ENCODE peak calls at places on chromosome 4, in six cellular contexts. U is neural progenitor cell, E is HCT116, L is mammary epithelial cell, X is IMR-90, N is fibroblast of lung. Q is an unnamed sample.

GRCh38 chr4:8306511-8307021 is 37.0 kb downstream of the HTRA3 start:
- DNase-seq in U (no peak), E (no peak), L (no peak), X (no peak), N (no peak), Q (peak; percentile 55)

GRCh38 chr4:7978489-7978888 is 38.8 kb upstream of the AFAP1 start:
- DNase-seq in U (no peak), E (peak; percentile 47), L (peak; percentile 87), X (no peak), N (peak; percentile 60), Q (no peak)

GRCh38 chr4:2322801-2323200 is 60.9 kb upstream of the MXD4 start:
- DNase-seq in U (no peak), E (no peak), L (no peak), X (peak; percentile 50), N (no peak), Q (no peak)

GRCh38 chr4:82638479-82638878 is 76.7 kb upstream of the TMEM150C start:
- DNase-seq in U (no peak), E (no peak), L (no peak), X (no peak), N (no peak), Q (no peak)

GRCh38 chr4:105061136-105061696 is 85.5 kb upstream of the TET2 start:
- DNase-seq in U (peak; percentile 44), E (peak; percentile 28), L (peak; percentile 84), X (peak; percentile 5), N (peak; percentile 83), Q (peak; percentile 53)

GRCh38 chr4:130054895-130055294 is 958.9 kb downstream of the C4orf33 start:
- DNase-seq in U (no peak), E (no peak), L (no peak), X (no peak), N (no peak), Q (no peak)

GRCh38 chr4:140944539-140944938 is 188.4 kb upstream of the TBC1D9 start:
- DNase-seq in U (no peak), E (no peak), L (no peak), X (peak; percentile 66), N (peak; percentile 78), Q (no peak)

GRCh38 chr4:87126056-87126455 is 94.4 kb downstream of the KLHL8 start:
- DNase-seq in U (no peak), E (no peak), L (no peak), X (no peak), N (no peak), Q (no peak)

GRCh38 chr4:8639777-8640720 is 47.5 kb downstream of the CPZ start:
- DNase-seq in U (no peak), E (no peak), L (no peak), X (no peak), N (no peak), Q (no peak)

GRCh38 chr4:125750827-125751466 is 436.2 kb downstream of the FAT4 start:
- DNase-seq in U (peak; percentile 70), E (no peak), L (no peak), X (peak; percentile 54), N (peak; percentile 32), Q (peak; percentile 76)

GRCh38 chr4:166366012-166366411 is 493.0 kb downstream of the TLL1 start:
- DNase-seq in U (no peak), E (no peak), L (peak; percentile 60), X (no peak), N (no peak), Q (no peak)

GRCh38 chr4:65668201-65669007 is 1.9 kb downstream of the EPHA5 start:
- DNase-seq in U (peak; percentile 49), E (no peak), L (no peak), X (no peak), N (peak; percentile 71), Q (peak; percentile 62)

GRCh38 chr4:64584981-64585557 is 175.8 kb upstream of the TECRL start:
- DNase-seq in U (peak; percentile 70), E (peak; percentile 3), L (peak; percentile 11), X (peak; percentile 6), N (peak; percentile 36), Q (peak; percentile 59)

GRCh38 chr4:95409127-95409526 is 139.6 kb downstream of the UNC5C start:
- DNase-seq in U (no peak), E (no peak), L (peak; percentile 2), X (peak; percentile 18), N (peak; percentile 79), Q (no peak)

GRCh38 chr4:147015531-147015930 is 69.9 kb upstream of the TTC29 start:
- DNase-seq in U (no peak), E (no peak), L (no peak), X (no peak), N (no peak), Q (no peak)

GRCh38 chr4:16196482-16197393 is 29.5 kb downstream of the TAPT1 start:
- DNase-seq in U (peak; percentile 76), E (peak; percentile 38), L (peak; percentile 72), X (peak; percentile 65), N (peak; percentile 84), Q (peak; percentile 49)

GRCh38 chr4:15592799-15593198 is 62.4 kb downstream of the FBXL5 start:
- DNase-seq in U (no peak), E (no peak), L (no peak), X (no peak), N (no peak), Q (no peak)

GRCh38 chr4:140762202-140762601 is 6.0 kb upstream of the TBC1D9 start:
- DNase-seq in U (no peak), E (no peak), L (no peak), X (no peak), N (no peak), Q (no peak)

GRCh38 chr4:2353222-2354107 is 65.0 kb downstream of the ZFYVE28 start:
- DNase-seq in U (no peak), E (no peak), L (no peak), X (no peak), N (no peak), Q (peak; percentile 49)

GRCh38 chr4:151489462-151490203 is 80.7 kb downstream of the FHIP1A start:
- DNase-seq in U (peak; percentile 36), E (no peak), L (no peak), X (no peak), N (no peak), Q (peak; percentile 92)

GRCh38 chr4:166481739-166482138 is 608.7 kb downstream of the TLL1 start:
- DNase-seq in U (no peak), E (no peak), L (no peak), X (no peak), N (no peak), Q (no peak)

GRCh38 chr4:169626328-169627282 is 6.2 kb downstream of the CLCN3 start:
- DNase-seq in U (no peak), E (no peak), L (no peak), X (no peak), N (no peak), Q (no peak)

GRCh38 chr4:96599752-96600151 is 759.9 kb downstream of the PDHA2 start:
- DNase-seq in U (no peak), E (no peak), L (no peak), X (no peak), N (no peak), Q (no peak)

GRCh38 chr4:80367737-80368136 is 32.2 kb downstream of the CFAP299 start:
- DNase-seq in U (no peak), E (no peak), L (peak; percentile 54), X (peak; percentile 65), N (peak; percentile 39), Q (no peak)

GRCh38 chr4:7771541-7772507 is 167.8 kb downstream of the AFAP1 start:
- DNase-seq in U (no peak), E (no peak), L (no peak), X (no peak), N (no peak), Q (no peak)

GRCh38 chr4:3640587-3640962 is 108.4 kb upstream of the LRPAP1 start:
- DNase-seq in U (no peak), E (no peak), L (no peak), X (peak; percentile 4), N (peak; percentile 20), Q (no peak)

DNA sequence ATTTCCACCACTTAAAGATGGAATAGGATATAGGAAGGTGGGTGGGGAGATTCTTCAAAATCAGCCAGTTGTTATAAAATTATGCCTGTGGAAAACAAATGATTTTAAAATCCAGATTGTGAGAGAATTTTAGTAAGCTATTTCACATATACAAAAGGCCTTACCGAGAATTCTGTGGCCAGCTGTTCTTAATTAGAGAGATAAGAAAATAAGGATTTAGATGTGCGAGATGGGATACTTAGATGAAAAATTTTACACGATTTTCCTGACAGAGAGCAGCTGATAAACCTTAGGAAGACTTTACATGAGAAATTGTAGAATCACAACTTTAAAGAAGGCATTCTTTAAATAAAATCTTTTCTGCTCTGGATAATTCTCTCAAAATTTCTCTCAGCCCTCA is 94.5 kb upstream of the IQCM start:
- DNase-seq in U (no peak), E (no peak), L (no peak), X (no peak), N (no peak), Q (no peak)
- H3K4me3 ChIP-seq in U (no peak overlapping the region), E (no peak overlapping the region), L (no peak overlapping the region), X (no peak overlapping the region), N (no peak overlapping the region), Q (no peak overlapping the region)

GRCh38 chr4:137310593-137311490 is 221.5 kb downstream of the PCDH18 start:
- DNase-seq in U (no peak), E (no peak), L (peak; percentile 50), X (peak; percentile 91), N (peak; percentile 89), Q (no peak)
- H3K9ac ChIP-seq in U (no peak overlapping the region), E (no peak overlapping the region), L (no peak overlapping the region), X (peak overlapping the region; percentile 63), N (no peak overlapping the region), Q (no peak overlapping the region)

DNA sequence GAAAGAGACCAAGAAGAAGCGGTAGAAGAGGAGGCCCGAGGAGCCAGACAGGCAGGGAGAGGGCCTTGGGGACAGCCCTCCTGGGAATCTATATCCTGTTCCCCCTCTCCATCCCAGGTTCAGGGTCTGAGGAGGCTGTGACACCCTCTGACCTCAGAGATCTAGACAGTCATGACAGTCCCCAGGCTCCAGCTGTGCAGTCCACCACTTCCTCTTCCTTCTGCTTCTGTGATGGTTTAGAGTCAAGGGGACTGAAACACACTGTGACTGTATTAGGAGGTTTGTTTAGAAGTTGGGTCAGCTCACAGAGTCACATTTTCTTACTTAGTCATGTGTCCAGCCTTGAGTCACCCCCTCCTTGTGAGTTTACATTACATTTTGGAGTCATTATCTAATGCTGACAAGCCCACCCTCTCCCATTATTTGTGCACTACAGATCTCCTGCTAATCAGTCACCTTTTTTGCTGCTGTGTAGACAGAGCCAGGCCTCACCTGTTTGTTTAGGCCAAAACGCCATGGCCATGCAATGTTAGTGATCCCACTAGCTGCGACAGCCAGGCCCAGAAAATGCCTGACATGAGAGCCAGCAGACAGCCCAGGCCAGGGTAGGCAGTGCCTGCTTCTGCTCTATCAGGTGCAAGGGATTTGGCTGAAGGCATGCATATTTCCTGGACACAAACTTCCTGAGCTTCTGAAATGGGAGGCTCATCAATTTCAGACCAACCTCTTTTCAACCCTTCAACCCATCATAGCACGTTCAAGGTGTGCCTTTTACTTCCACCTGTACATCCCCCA is 26.0 kb downstream of the MANBA start:
- DNase-seq in U (no peak), E (no peak), L (peak; percentile 6), X (peak; percentile 84), N (peak; percentile 44), Q (no peak)
- H3K4me3 ChIP-seq in U (no peak overlapping the region), E (no peak overlapping the region), L (no peak overlapping the region), X (no peak overlapping the region), N (no peak overlapping the region), Q (no peak overlapping the region)

DNA sequence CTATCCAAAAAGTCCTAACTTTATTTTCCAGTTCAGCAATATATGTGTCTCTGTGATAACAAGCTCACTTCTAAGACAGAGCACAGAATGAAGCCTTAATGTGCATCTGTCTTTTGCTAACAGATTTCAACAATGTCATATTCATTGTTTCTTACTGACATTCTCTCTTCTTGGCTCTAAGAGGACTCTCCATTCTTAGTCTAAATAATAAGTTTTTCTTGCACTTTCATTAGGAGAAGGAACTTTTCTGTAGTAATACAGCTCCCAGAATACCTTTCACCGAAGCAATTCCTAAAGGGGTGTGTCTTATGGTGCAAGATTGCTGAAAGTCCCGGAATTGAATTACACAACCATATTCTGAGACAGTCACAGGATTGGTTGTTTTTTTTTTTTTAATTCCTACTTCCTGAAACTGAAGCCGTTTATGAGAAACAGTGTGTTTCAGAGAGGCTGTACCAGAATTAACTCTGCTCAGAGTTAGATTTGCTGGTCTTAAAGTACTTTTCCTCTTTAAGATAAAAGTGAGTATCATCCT is at the start of gene ALPK1:
- DNase-seq in U (no peak), E (peak; percentile 88), L (peak; percentile 84), X (peak; percentile 94), N (peak; percentile 83), Q (no peak)
- H3K9ac ChIP-seq in U (no peak within 1 kb of the TSS), E (peak within 1 kb of the TSS; percentile 70), L (peak within 1 kb of the TSS; percentile 72), X (peak within 1 kb of the TSS; percentile 95), N (peak within 1 kb of the TSS; percentile 43), Q (no peak within 1 kb of the TSS)

Q was measured in endodermal cell.